ENCODE peak calls at places on chromosomes 3 and 15, in four cellular contexts. U is A549, O is ELF-1, M is heart left ventricle. H is an unnamed sample.

GRCh38 chr15:45091581-45091980 is 22.4 kb downstream of the DUOX2 start:
- DNase-seq in M (peak), O (no peak), U (no peak), H (no peak)

GRCh38 chr3:177286034-177286433 is 88.8 kb upstream of the TBL1XR1 start:
- DNase-seq in M (no peak), U (peak), O (no peak), H (no peak)

GRCh38 chr15:71203573-71204444 is 88.5 kb downstream of the THSD4 start:
- DNase-seq in M (no peak), O (peak), U (no peak), H (no peak)

GRCh38 chr3:134419214-134419965 is 45.1 kb upstream of the AMOTL2 start:
- DNase-seq in U (no peak), O (no peak), M (no peak), H (no peak)

GRCh38 chr3:34206996-34207395 is 408.6 kb downstream of the PDCD6IP start:
- DNase-seq in U (no peak), O (no peak), M (no peak), H (no peak)

GRCh38 chr15:81163961-81164800 is 30.1 kb downstream of the CFAP161 start:
- DNase-seq in U (no peak), O (no peak), M (no peak), H (no peak)

GRCh38 chr3:100271522-100271921 is 10.7 kb downstream of the TBC1D23 start:
- DNase-seq in M (no peak), O (no peak), U (no peak), H (no peak)

GRCh38 chr15:28977377-28978010 is 91.7 kb downstream of the APBA2 start:
- DNase-seq in U (peak), M (peak), O (peak), H (no peak)

GRCh38 chr15:70856884-70857546 is 3.1 kb upstream of the LARP6 start:
- DNase-seq in U (no peak), M (peak), O (no peak), H (peak)

GRCh38 chr15:101062063-101062462 is 142.9 kb downstream of the LRRK1 start:
- DNase-seq in U (no peak), O (no peak), M (no peak), H (no peak)

GRCh38 chr3:46695177-46695961 is 1.9 kb upstream of the ALS2CL start:
- DNase-seq in M (peak), U (peak), O (peak), H (peak)

GRCh38 chr3:115646027-115646690 is 22.8 kb downstream of the GAP43 start:
- DNase-seq in O (no peak), U (no peak), M (no peak), H (no peak)

GRCh38 chr15:89141885-89142284 is 53.6 kb downstream of the ABHD2 start:
- DNase-seq in O (no peak), U (no peak), M (no peak), H (no peak)

GRCh38 chr3:2948882-2949281 is 161.3 kb downstream of the IL5RA start:
- DNase-seq in M (no peak), U (no peak), O (no peak), H (no peak)